ENCODE peak calls at places on chromosomes 12 and 14, in five cellular contexts. Z is tibial nerve, L is A549, S is transverse colon, K is ovary. G is an unnamed sample.

GRCh38 chr12:88111074-88111652 is 30.7 kb downstream of the CEP290 start:
- DNase-seq in L (peak), S (no peak), K (no peak), Z (no peak), G (no peak)

GRCh38 chr12:124191024-124191359 is 103.9 kb upstream of the RFLNA start:
- DNase-seq in Z (no peak), L (peak), S (no peak), K (no peak), G (no peak)

GRCh38 chr12:105419606-105420005 is 89.1 kb downstream of the C12orf75 start:
- DNase-seq in K (no peak), S (no peak), Z (no peak), L (no peak), G (no peak)

GRCh38 chr12:92546259-92546825 is 156.4 kb upstream of the PLEKHG7 start:
- DNase-seq in S (no peak), L (no peak), K (no peak), Z (no peak), G (no peak)

GRCh38 chr12:1859643-1860042 is 39.3 kb downstream of the LRTM2 start:
- DNase-seq in K (no peak), Z (no peak), S (no peak), L (peak), G (no peak)

GRCh38 chr14:76844223-76844622 is 18.0 kb downstream of the LRRC74A start:
- DNase-seq in K (peak), L (peak), S (peak), Z (peak), G (peak)

GRCh38 chr12:1281683-1282366 is 290.8 kb downstream of the ERC1 start:
- DNase-seq in S (no peak), Z (no peak), L (no peak), K (no peak), G (no peak)

GRCh38 chr12:113242560-113242959 is 21.3 kb downstream of the TPCN1 start:
- DNase-seq in L (no peak), S (no peak), Z (no peak), K (no peak), G (no peak)

GRCh38 chr14:67269338-67270060 is 28.3 kb downstream of the PALS1 start:
- DNase-seq in Z (no peak), L (no peak), K (no peak), S (no peak), G (no peak)

GRCh38 chr14:24040692-24041091 is 11.1 kb upstream of the CARMIL3 start:
- DNase-seq in Z (no peak), L (no peak), S (no peak), K (no peak), G (no peak)

GRCh38 chr14:94570440-94570839 is 9.2 kb downstream of the SERPINA4 start:
- DNase-seq in Z (no peak), K (no peak), S (no peak), L (no peak), G (no peak)

GRCh38 chr12:68119724-68120211 is 39.8 kb downstream of the IFNG start:
- DNase-seq in L (no peak), K (no peak), Z (no peak), S (no peak), G (no peak)

GRCh38 chr12:50275545-50275944 is 7.8 kb downstream of the LIMA1 start:
- DNase-seq in L (no peak), Z (peak), K (no peak), S (peak), G (peak)

GRCh38 chr12:89733579-89734201 is 25.1 kb upstream of the ATP2B1 start:
- DNase-seq in S (no peak), Z (no peak), L (no peak), K (no peak), G (no peak)

GRCh38 chr14:78637489-78637888 is 467.3 kb downstream of the NRXN3 start:
- DNase-seq in Z (no peak), K (no peak), L (no peak), S (no peak), G (no peak)

GRCh38 chr12:115383668-115384067 is 699.7 kb upstream of the TBX3 start:
- DNase-seq in L (peak), Z (no peak), K (no peak), S (no peak), G (peak)

GRCh38 chr14:102182190-102182589 is 42.5 kb downstream of the WDR20 start:
- DNase-seq in L (no peak), K (no peak), S (no peak), Z (no peak), G (no peak)

GRCh38 chr12:67161322-67161918 is 107.7 kb upstream of the CAND1 start:
- DNase-seq in Z (peak), S (peak), L (peak), K (no peak), G (peak)

GRCh38 chr12:113365639-113366395 is 7.4 kb downstream of the PLBD2 start:
- DNase-seq in S (no peak), Z (no peak), K (no peak), L (no peak), G (no peak)

GRCh38 chr14:95255487-95255886 is 64.2 kb downstream of the CLMN start:
- DNase-seq in L (peak), Z (peak), S (peak), K (no peak), G (peak)

GRCh38 chr12:99170461-99170860 is 477.1 kb upstream of the GARIN6 start:
- DNase-seq in L (no peak), S (no peak), Z (no peak), K (no peak), G (no peak)

GRCh38 chr12:56635539-56636117 is 5.5 kb upstream of the BAZ2A start:
- DNase-seq in L (peak), S (no peak), K (no peak), Z (no peak), G (no peak)

GRCh38 chr12:82912406-82912805 is 225.7 kb downstream of the TMTC2 start:
- DNase-seq in Z (no peak), L (no peak), S (no peak), K (no peak), G (no peak)

GRCh38 chr12:49288412-49288853 is 6.5 kb upstream of the PRPH start:
- DNase-seq in Z (peak), K (peak), L (peak), S (peak), G (peak)

GRCh38 chr12:88633312-88633711 is 53.0 kb upstream of the KITLG start:
- DNase-seq in L (no peak), S (no peak), Z (no peak), K (no peak), G (no peak)

GRCh38 chr12:78156751-78157150 is 326.1 kb downstream of the NAV3 start:
- DNase-seq in L (no peak), K (no peak), S (no peak), Z (no peak), G (no peak)

GRCh38 chr12:106584104-106585064 is 1.6 kb downstream of the RFX4 start:
- DNase-seq in S (no peak), L (peak), Z (no peak), K (no peak), G (no peak)

GRCh38 chr12:6956332-6956727 is 5.2 kb downstream of the PTPN6 start:
- DNase-seq in Z (no peak), L (no peak), K (peak), S (no peak), G (no peak)

GRCh38 chr14:24634158-24634557 is at the start of gene GZMB:
- DNase-seq in S (peak), K (no peak), L (no peak), Z (no peak), G (peak)

GRCh38 chr14:105466491-105467248 is 8.0 kb upstream of the CRIP2 start:
- DNase-seq in L (no peak), K (no peak), Z (no peak), S (no peak), G (no peak)

GRCh38 chr14:63179383-63179782 is 24.9 kb upstream of the RHOJ start:
- DNase-seq in K (no peak), L (no peak), S (no peak), Z (no peak), G (no peak)

GRCh38 chr12:57767876-57768275 is 998 bp upstream of the CYP27B1 start:
- DNase-seq in L (no peak), S (no peak), Z (no peak), K (no peak), G (no peak)

DNA sequence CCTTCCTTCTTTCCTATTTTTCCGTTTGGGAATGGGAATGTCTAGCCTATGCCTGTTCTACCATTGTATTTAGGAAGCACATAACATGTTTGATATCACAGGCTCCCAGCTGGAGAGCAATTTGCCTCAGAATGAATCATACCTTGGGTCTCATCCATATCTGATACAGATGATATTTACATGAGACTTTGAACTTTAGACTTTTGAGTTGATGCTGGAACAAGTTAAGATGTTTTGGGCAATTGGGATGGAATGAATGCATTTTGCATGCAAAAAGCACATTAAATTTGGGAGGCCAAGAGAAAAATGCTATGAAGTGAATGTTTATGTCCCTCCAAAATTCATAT is 61.9 kb upstream of the BEGAIN start:
- DNase-seq in Z (no peak), S (no peak), L (peak), K (no peak), G (no peak)
- TF ChIP-seq EP300 in Z (no peak), S (no peak), L (no peak), K (no peak), G (no peak)

GRCh38 chr14:36069535-36069900 is 107.0 kb downstream of the PTCSC3 start:
- DNase-seq in Z (no peak), K (no peak), S (no peak), L (peak), G (peak)
- TF ChIP-seq CTCF in Z (peak), K (no peak), S (peak), L (peak), G (peak)

GRCh38 chr14:20461230-20462141 is at the start of gene PIP4P1:
- DNase-seq in K (peak), Z (peak), L (peak), S (peak), G (peak)
- TF ChIP-seq EP300 in K (peak), Z (peak), L (no peak), S (peak), G (no peak)

DNA sequence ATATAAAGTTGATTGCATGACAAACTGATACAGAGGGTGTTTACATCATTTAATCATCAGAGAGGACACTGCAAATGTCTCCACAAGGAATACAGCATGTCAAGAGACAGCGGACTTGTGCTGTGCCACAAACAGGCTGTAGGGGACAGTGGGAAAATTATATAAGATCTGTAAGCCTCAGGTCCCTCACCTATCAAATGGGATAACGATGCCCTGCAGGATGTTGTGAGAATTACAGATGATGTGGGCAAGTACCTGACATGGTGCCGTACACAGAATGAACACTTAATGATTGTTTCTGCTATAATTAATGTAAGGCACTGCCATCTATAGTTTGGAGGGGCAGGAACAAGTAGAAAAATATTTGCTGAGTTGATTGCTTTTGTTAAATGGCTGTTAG is 81.9 kb upstream of the GTF2A1 start:
- DNase-seq in S (no peak), Z (no peak), K (no peak), L (peak), G (no peak)
- TF ChIP-seq CTCF in S (peak), Z (no peak), K (no peak), L (no peak), G (no peak)

GRCh38 chr12:20628999-20629398 is 66.1 kb upstream of the SLCO1C1 start:
- DNase-seq in K (no peak), Z (no peak), L (no peak), S (no peak), G (no peak)

GRCh38 chr12:20631711-20632110 is 63.4 kb upstream of the SLCO1C1 start:
- DNase-seq in S (no peak), Z (no peak), K (no peak), L (no peak), G (no peak)

GRCh38 chr12:20628388-20628787 is 66.7 kb upstream of the SLCO1C1 start:
- DNase-seq in Z (no peak), L (peak), K (no peak), S (no peak), G (no peak)

GRCh38 chr12:20627001-20627588 is 68.0 kb upstream of the SLCO1C1 start:
- DNase-seq in S (peak), Z (no peak), K (no peak), L (no peak), G (no peak)

GRCh38 chr12:20629414-20630156 is 65.5 kb upstream of the SLCO1C1 start:
- DNase-seq in L (peak), K (peak), Z (no peak), S (peak), G (no peak)
- TF ChIP-seq EP300 in L (peak), K (no peak), Z (no peak), S (no peak), G (no peak)

GRCh38 chr14:71209888-71210287 is 302.6 kb downstream of the PCNX1 start:
- DNase-seq in K (no peak), L (no peak), Z (no peak), S (no peak), G (no peak)

GRCh38 chr14:71206766-71207371 is 299.6 kb downstream of the PCNX1 start:
- DNase-seq in L (peak), S (no peak), K (no peak), Z (no peak), G (peak)

GRCh38 chr14:71212093-71212492 is 304.8 kb downstream of the PCNX1 start:
- DNase-seq in K (no peak), Z (no peak), S (no peak), L (no peak), G (no peak)

GRCh38 chr14:71206123-71206522 is 298.9 kb downstream of the PCNX1 start:
- DNase-seq in Z (no peak), L (no peak), K (no peak), S (no peak), G (no peak)

DNA sequence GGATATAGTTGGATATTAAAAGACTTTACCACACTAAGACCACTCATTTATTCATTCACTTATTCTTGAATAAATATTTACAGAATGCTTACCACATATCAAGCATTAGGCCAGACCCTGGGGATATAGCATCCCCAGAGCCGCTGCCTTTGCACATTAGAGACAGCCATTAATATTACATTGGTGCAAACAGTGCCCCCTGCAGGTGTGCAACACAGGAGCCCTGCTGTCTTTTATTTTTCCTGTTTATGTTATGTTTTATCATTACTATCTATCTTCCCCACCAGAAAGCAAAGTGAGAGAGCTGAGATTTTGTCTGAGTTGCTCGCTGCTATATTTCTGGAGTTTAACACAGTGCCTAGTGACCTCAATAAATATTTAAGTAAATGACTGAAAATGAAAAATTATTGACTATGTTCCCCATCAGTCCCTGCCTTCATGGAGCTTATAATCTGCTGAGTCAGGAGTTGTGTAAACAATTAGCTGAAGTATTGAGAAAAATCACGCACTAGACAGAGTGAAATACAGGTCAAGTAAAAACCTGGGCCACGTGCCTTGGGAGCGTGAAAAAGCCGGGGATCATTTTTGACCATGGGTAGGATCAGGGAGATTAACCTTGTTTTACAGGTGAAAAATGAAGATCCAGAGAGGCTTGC is 301.6 kb downstream of the PCNX1 start:
- DNase-seq in S (no peak), K (no peak), Z (no peak), L (no peak), G (no peak)
- TF ChIP-seq CTCF in S (no peak), K (no peak), Z (no peak), L (no peak), G (no peak)

GRCh38 chr14:35809597-35809996 is 502 bp upstream of the RALGAPA1 start:
- DNase-seq in K (no peak), L (no peak), S (no peak), Z (no peak), G (no peak)

GRCh38 chr14:35807131-35807961 is 1.7 kb downstream of the RALGAPA1 start:
- DNase-seq in K (no peak), S (no peak), Z (no peak), L (no peak), G (no peak)

GRCh38 chr14:35808076-35808657 is 928 bp downstream of the RALGAPA1 start:
- DNase-seq in Z (no peak), L (peak), S (peak), K (no peak), G (peak)

GRCh38 chr14:35810963-35811362 is 1.9 kb upstream of the RALGAPA1 start:
- DNase-seq in S (no peak), K (no peak), L (no peak), Z (no peak), G (no peak)

DNA sequence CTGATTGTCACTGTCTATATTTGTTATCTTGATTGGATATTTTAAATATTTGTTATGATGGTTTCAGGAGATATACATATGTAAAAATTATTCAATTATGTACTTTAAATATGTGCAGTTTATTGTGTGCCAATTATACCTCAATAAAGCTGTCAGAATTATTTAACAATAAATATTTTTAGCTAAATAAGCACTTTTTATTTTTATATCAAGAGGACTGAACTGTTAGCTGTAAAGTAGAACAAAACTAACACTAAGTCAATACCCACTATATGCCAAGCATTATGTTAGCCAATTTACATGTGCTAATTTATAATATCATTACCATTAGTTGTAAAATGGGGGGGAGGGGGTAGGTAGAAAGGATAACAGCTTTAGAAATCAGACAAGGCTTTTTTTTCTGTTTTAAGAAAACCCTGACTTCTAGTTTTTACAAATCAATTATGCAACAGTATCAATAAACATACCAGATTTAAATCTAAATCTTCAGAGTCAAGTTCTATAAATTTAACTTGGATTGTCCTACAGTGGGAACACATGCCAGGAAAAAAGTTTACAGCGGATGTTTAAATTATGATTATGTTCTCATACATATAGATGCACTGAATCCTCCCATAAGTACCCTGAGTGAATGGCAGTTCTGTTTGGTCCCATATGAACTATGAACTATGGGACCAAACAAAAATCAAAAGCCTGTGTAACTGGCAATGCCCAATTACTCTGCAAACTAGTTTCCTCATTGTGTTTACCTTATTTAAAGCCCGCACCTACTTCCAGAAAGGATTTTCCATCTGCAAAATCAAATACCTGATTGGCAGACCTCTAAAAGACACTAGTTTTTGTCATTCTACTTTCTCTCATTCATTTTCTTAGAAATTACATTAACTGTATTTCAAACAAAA is 2.8 kb downstream of the RALGAPA1 start:
- DNase-seq in L (no peak), S (no peak), K (no peak), Z (no peak), G (no peak)
- TF ChIP-seq EP300 in L (no peak), S (no peak), K (no peak), Z (no peak), G (no peak)

DNA sequence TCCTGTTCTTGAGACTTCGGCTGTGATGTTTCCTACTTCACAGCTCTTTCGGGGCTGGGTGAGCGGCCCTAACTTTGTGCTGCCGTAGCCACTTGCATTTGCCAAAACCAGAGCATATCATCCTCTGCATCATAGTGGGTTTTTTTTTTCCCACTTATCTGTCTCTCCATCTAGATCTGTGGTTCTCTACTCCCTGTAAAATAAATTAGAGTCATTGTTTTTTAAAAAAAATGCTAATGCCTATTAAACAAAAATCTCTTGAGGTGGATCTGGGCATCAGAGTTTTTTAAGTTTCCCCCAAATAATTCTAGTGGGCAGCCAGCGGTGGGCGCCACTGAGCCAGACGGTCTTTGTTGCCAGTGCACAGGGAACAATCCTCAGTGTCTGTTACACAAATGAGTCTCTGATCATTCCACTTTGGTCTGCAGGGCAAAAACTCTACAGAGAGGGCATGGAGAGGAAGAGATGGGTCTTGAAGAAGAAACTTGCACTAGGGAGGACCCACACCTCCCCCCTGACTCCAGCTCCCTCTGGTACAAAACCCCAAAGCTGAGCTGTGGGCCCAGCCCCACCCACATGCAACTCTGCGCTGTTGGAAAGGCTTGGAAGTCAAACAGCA is 62.4 kb upstream of the BCL2L14 start:
- DNase-seq in L (no peak), K (no peak), S (peak), Z (no peak), G (no peak)
- TF ChIP-seq CTCF in L (no peak), K (no peak), S (no peak), Z (no peak), G (no peak)

GRCh38 chr12:53208435-53208834 is 1.4 kb upstream of the ITGB7 start:
- DNase-seq in L (no peak), K (no peak), Z (no peak), S (no peak), G (no peak)

GRCh38 chr12:53208877-53209463 is 1.9 kb upstream of the ITGB7 start:
- DNase-seq in K (no peak), Z (no peak), S (no peak), L (no peak), G (no peak)

GRCh38 chr12:53204351-53204750 is 2.7 kb downstream of the ITGB7 start:
- DNase-seq in S (no peak), K (no peak), L (no peak), Z (no peak), G (no peak)

GRCh38 chr12:53207042-53207441 is at the start of gene ITGB7:
- DNase-seq in K (no peak), L (no peak), S (peak), Z (no peak), G (peak)

GRCh38 chr12:53205747-53206146 is 1.3 kb downstream of the ITGB7 start:
- DNase-seq in L (no peak), Z (peak), S (peak), K (no peak), G (peak)
- TF ChIP-seq EP300 in L (no peak), Z (no peak), S (no peak), K (no peak), G (no peak)